ENCODE peak calls at places on chromosomes 4 and X, in four cellular contexts. T is HepG2, C is GM12878, D is K562. R is an unnamed sample.

GRCh38 chrX:7146703-7147430 is 645 bp upstream of the STS start:
- DNase-seq in T (no peak), C (no peak), D (peak; percentile 43), R (no peak)

GRCh38 chrX:10079155-10079711 is 77.5 kb upstream of the CLCN4 start:
- DNase-seq in T (peak; percentile 20), C (no peak), D (no peak), R (no peak)

GRCh38 chr4:124803641-124804040 is 91.1 kb upstream of the ANKRD50 start:
- DNase-seq in T (no peak), C (no peak), D (no peak), R (no peak)

GRCh38 chrX:63747331-63747730 is 37.7 kb downstream of the ARHGEF9 start:
- DNase-seq in T (no peak), C (no peak), D (no peak), R (no peak)

GRCh38 chrX:148457279-148457678 is 43.1 kb upstream of the AFF2 start:
- DNase-seq in T (no peak), C (no peak), D (no peak), R (no peak)

GRCh38 chr4:48262926-48263325 is 6.7 kb downstream of the TEC start:
- DNase-seq in T (no peak), C (no peak), D (peak; percentile 8), R (no peak)

GRCh38 chr4:177182728-177183127 is 126.9 kb upstream of the NEIL3 start:
- DNase-seq in T (no peak), C (no peak), D (no peak), R (no peak)

GRCh38 chr4:118265312-118266144 is 87.3 kb downstream of the PRSS12 start:
- DNase-seq in T (peak; percentile 7), C (no peak), D (no peak), R (no peak)

GRCh38 chrX:37986893-37987292 is 19.5 kb upstream of the SYTL5 start:
- DNase-seq in T (peak; percentile 10), C (no peak), D (no peak), R (no peak)

GRCh38 chrX:139211568-139212182 is 318.9 kb upstream of the F9 start:
- DNase-seq in T (no peak), C (no peak), D (no peak), R (no peak)

GRCh38 chr4:136861081-136861480 is 671.2 kb downstream of the PCDH18 start:
- DNase-seq in T (no peak), C (no peak), D (no peak), R (no peak)

GRCh38 chr4:151266542-151266941 is 10.4 kb upstream of the PRSS48 start:
- DNase-seq in T (no peak), C (no peak), D (no peak), R (no peak)

GRCh38 chr4:147755567-147756295 is 23.8 kb downstream of the ARHGAP10 start:
- DNase-seq in T (no peak), C (no peak), D (no peak), R (no peak)

GRCh38 chr4:51942108-51942832 is 77.9 kb downstream of the LRRC66 start:
- DNase-seq in T (no peak), C (no peak), D (no peak), R (no peak)

GRCh38 chr4:11609751-11610150 is 181.1 kb upstream of the HS3ST1 start:
- DNase-seq in T (no peak), C (no peak), D (no peak), R (no peak)

GRCh38 chr4:105859233-105859632 is 36.0 kb upstream of the NPNT start:
- DNase-seq in T (peak; percentile 13), C (peak; percentile 9), D (no peak), R (no peak)

GRCh38 chrX:75522565-75523411 is at the start of gene ZDHHC15:
- DNase-seq in T (no peak), C (peak; percentile 13), D (no peak), R (peak; percentile 10)

GRCh38 chr4:836003-836511 is 10.1 kb upstream of the CPLX1 start:
- DNase-seq in T (no peak), C (no peak), D (no peak), R (no peak)

GRCh38 chr4:11367371-11367770 is 61.3 kb downstream of the HS3ST1 start:
- DNase-seq in T (no peak), C (no peak), D (no peak), R (no peak)

GRCh38 chrX:48648299-48648698 is 35.3 kb upstream of the WAS start:
- DNase-seq in T (peak; percentile 28), C (no peak), D (peak; percentile 48), R (peak; percentile 23)

GRCh38 chrX:138765061-138765460 is 53.5 kb upstream of the FGF13 start:
- DNase-seq in T (no peak), C (no peak), D (no peak), R (no peak)

GRCh38 chr4:177190995-177191568 is 118.6 kb upstream of the NEIL3 start:
- DNase-seq in T (no peak), C (no peak), D (no peak), R (no peak)

GRCh38 chr4:183987987-183988392 is 82.9 kb downstream of the STOX2 start:
- DNase-seq in T (peak; percentile 7), C (no peak), D (peak; percentile 64), R (peak; percentile 28)

GRCh38 chr4:61204353-61204752 is 4.2 kb downstream of the ADGRL3 start:
- DNase-seq in T (peak; percentile 51), C (no peak), D (no peak), R (peak; percentile 12)

GRCh38 chr4:143407475-143407874 is 70.8 kb downstream of the GAB1 start:
- DNase-seq in T (no peak), C (no peak), D (no peak), R (no peak)

GRCh38 chr4:4439782-4440181 is 52.9 kb downstream of the NSG1 start:
- DNase-seq in T (no peak), C (no peak), D (no peak), R (no peak)

GRCh38 chr4:20395160-20395773 is 143.6 kb downstream of the SLIT2 start:
- DNase-seq in T (peak; percentile 32), C (no peak), D (peak; percentile 40), R (peak; percentile 41)

GRCh38 chr4:164012396-164013027 is 518.0 kb downstream of the TMA16 start:
- DNase-seq in T (peak; percentile 28), C (no peak), D (peak; percentile 4), R (peak; percentile 30)

GRCh38 chr4:138445098-138445497 is 202.9 kb upstream of the SLC7A11 start:
- DNase-seq in T (no peak), C (no peak), D (no peak), R (no peak)

GRCh38 chr4:6880691-6881090 is 28.9 kb upstream of the TBC1D14 start:
- DNase-seq in T (no peak), C (no peak), D (no peak), R (no peak)

GRCh38 chr4:77617203-77617602 is 11.6 kb downstream of the CXCL13 start:
- DNase-seq in T (no peak), C (no peak), D (no peak), R (no peak)

GRCh38 chrX:69987691-69988090 is 62.0 kb downstream of the AWAT2 start:
- DNase-seq in T (no peak), C (no peak), D (no peak), R (no peak)

GRCh38 chr4:7964890-7965662 is 25.4 kb upstream of the AFAP1 start:
- DNase-seq in T (no peak), C (no peak), D (no peak), R (no peak)

GRCh38 chr4:40194602-40195161 is 2.1 kb upstream of the RHOH start:
- DNase-seq in T (peak; percentile 36), C (no peak), D (peak; percentile 62), R (no peak)

GRCh38 chrX:153903238-153903980 is 1.1 kb upstream of the AVPR2 start:
- DNase-seq in T (no peak), C (no peak), D (no peak), R (no peak)

GRCh38 chr4:69546121-69546520 is 50.4 kb upstream of the UGT2B4 start:
- DNase-seq in T (no peak), C (no peak), D (peak; percentile 5), R (no peak)
- TF ChIP-seq TARDBP in T (no peak), C (no peak), D (no peak), R (no peak)

DNA sequence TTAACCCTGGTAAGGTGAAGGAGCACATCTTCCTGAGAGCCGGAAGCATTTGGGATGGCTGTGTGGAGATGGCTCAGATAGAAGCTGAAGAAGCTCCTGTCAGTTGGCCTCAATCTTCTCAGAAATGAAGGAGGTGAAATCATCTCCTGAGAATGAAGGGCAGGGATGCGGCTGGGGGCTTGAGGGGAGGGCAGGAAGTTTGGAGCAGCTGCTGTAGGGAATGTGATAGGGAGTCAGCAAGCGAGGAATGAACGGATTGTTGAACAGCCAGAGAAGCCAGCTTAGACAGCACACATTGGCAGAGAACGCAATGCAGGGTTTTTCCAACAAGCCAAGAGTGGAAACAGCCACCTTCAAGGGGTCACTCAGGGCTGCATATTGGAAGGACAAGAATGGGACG is 10.0 kb downstream of the KCNE5 start:
- DNase-seq in T (no peak), C (no peak), D (no peak), R (no peak)
- TF ChIP-seq FOXK2 in T (no peak), C (no peak), D (no peak), R (no peak)

GRCh38 chrX:134661295-134661694 is 3.0 kb upstream of the PLAC1 start:
- DNase-seq in T (no peak), C (no peak), D (no peak), R (no peak)

GRCh38 chrX:134660627-134661026 is 2.4 kb upstream of the PLAC1 start:
- DNase-seq in T (no peak), C (no peak), D (no peak), R (no peak)

GRCh38 chrX:134659761-134660160 is 1.5 kb upstream of the PLAC1 start:
- DNase-seq in T (no peak), C (no peak), D (no peak), R (no peak)

GRCh38 chrX:134658002-134658401 is 269 bp downstream of the PLAC1 start:
- DNase-seq in T (no peak), C (no peak), D (no peak), R (no peak)

GRCh38 chrX:134658421-134658896 is at the start of gene PLAC1:
- DNase-seq in T (no peak), C (no peak), D (no peak), R (no peak)
- TF ChIP-seq TARDBP in T (no peak), C (no peak), D (no peak), R (no peak)

GRCh38 chr4:139869810-139870209 is 204.2 kb downstream of the MGST2 start:
- DNase-seq in T (no peak), C (no peak), D (no peak), R (no peak)

GRCh38 chr4:139861471-139861870 is 195.9 kb downstream of the MGST2 start:
- DNase-seq in T (peak; percentile 44), C (no peak), D (no peak), R (no peak)

GRCh38 chr4:139872274-139872673 is 206.7 kb downstream of the MGST2 start:
- DNase-seq in T (peak; percentile 47), C (no peak), D (no peak), R (no peak)

GRCh38 chr4:139865537-139865936 is 199.9 kb downstream of the MGST2 start:
- DNase-seq in T (no peak), C (no peak), D (no peak), R (no peak)

DNA sequence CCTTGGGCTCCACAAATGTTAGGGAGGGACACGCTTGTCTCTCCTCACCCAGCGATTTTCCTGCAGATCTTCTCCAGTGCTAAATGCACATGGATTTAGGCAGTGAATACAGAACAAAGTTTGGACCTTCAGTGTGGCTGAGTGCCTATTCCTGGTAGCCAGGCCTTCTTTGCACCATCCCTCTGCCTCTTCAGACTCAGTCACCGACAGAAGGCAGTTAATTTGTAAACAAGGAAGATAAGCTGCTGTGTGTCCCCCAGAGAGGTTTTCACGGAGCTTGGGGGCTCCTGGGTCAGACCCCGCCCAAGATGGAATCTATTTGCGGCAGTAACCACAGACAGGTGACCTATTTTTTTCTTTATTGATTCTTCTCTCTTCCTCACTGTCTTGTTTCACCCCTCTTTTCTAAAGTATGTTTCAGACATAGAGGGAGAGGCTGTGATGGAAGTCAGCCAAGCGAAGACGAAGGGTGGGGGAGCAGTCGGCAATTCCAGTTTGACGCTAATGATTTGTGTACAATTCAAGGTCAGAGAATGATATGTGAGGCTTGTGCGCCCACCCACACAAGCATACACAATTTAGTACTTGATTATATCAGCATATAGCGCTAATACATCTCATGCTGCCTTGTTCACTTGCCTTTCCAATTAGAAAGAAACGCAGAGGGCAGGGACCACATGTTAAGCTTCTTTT is 200.8 kb downstream of the MGST2 start:
- DNase-seq in T (no peak), C (no peak), D (no peak), R (no peak)
- TF ChIP-seq FOXK2 in T (no peak), C (no peak), D (no peak), R (no peak)

R was measured in HEK293T.